ENCODE peak calls at places on chromosome 16, in four cellular contexts. One of them, this sample, is unnamed. For H3K9me3, the result is how much of the 10 kb centered on the place peaks cover.

GRCh38 chr16:49213594-49213993 is 68.0 kb downstream of the CBLN1 start:
- DNase-seq in heart left ventricle: no peak
- DNase-seq in naive thymus-derived CD4-positive, alpha-beta T cell: no peak
- DNase-seq in OCI-LY7: no peak
- DNase-seq in this sample: peak

GRCh38 chr16:47561286-47561685 is 100.2 kb downstream of the PHKB start:
- DNase-seq in heart left ventricle: no peak
- DNase-seq in naive thymus-derived CD4-positive, alpha-beta T cell: no peak
- DNase-seq in OCI-LY7: no peak
- DNase-seq in this sample: no peak

GRCh38 chr16:7025616-7026190 is 306.9 kb upstream of the RBFOX1 start:
- DNase-seq in heart left ventricle: peak
- DNase-seq in naive thymus-derived CD4-positive, alpha-beta T cell: no peak
- DNase-seq in OCI-LY7: peak
- DNase-seq in this sample: no peak

GRCh38 chr16:69565611-69566436 is at the start of gene NFAT5:
- DNase-seq in heart left ventricle: peak
- DNase-seq in naive thymus-derived CD4-positive, alpha-beta T cell: peak
- DNase-seq in OCI-LY7: peak
- DNase-seq in this sample: peak

GRCh38 chr16:765488-765865 is 4.9 kb downstream of the MSLN start:
- DNase-seq in heart left ventricle: no peak
- DNase-seq in naive thymus-derived CD4-positive, alpha-beta T cell: no peak
- DNase-seq in OCI-LY7: no peak
- DNase-seq in this sample: no peak

GRCh38 chr16:22307838-22308237 is 10.6 kb downstream of the POLR3E start:
- DNase-seq in heart left ventricle: no peak
- DNase-seq in naive thymus-derived CD4-positive, alpha-beta T cell: no peak
- DNase-seq in OCI-LY7: no peak
- DNase-seq in this sample: no peak

GRCh38 chr16:85961988-85962915 is 63.3 kb downstream of the IRF8 start:
- DNase-seq in heart left ventricle: no peak
- DNase-seq in naive thymus-derived CD4-positive, alpha-beta T cell: no peak
- DNase-seq in OCI-LY7: no peak
- DNase-seq in this sample: no peak

GRCh38 chr16:49353650-49354049 is 20.0 kb upstream of the C16orf78 start:
- DNase-seq in heart left ventricle: no peak
- DNase-seq in naive thymus-derived CD4-positive, alpha-beta T cell: no peak
- DNase-seq in OCI-LY7: no peak
- DNase-seq in this sample: no peak

GRCh38 chr16:47523342-47524006 is 62.3 kb downstream of the PHKB start:
- DNase-seq in heart left ventricle: no peak
- DNase-seq in naive thymus-derived CD4-positive, alpha-beta T cell: no peak
- DNase-seq in OCI-LY7: peak
- DNase-seq in this sample: no peak

GRCh38 chr16:69123894-69124293 is 8.5 kb downstream of the CHTF8 start:
- DNase-seq in heart left ventricle: peak
- DNase-seq in naive thymus-derived CD4-positive, alpha-beta T cell: peak
- DNase-seq in OCI-LY7: peak
- DNase-seq in this sample: peak

GRCh38 chr16:89137666-89138512 is 33.7 kb upstream of the CDH15 start:
- DNase-seq in heart left ventricle: peak
- DNase-seq in naive thymus-derived CD4-positive, alpha-beta T cell: no peak
- DNase-seq in OCI-LY7: no peak
- DNase-seq in this sample: no peak

GRCh38 chr16:11155284-11155806 is 100.7 kb downstream of the SOCS1 start:
- DNase-seq in heart left ventricle: no peak
- DNase-seq in naive thymus-derived CD4-positive, alpha-beta T cell: no peak
- DNase-seq in OCI-LY7: no peak
- DNase-seq in this sample: no peak

GRCh38 chr16:12436201-12436657 is 367.5 kb downstream of the CPPED1 start:
- DNase-seq in heart left ventricle: no peak
- DNase-seq in naive thymus-derived CD4-positive, alpha-beta T cell: no peak
- DNase-seq in OCI-LY7: no peak
- DNase-seq in this sample: no peak

GRCh38 chr16:48574148-48574547 is 35.8 kb downstream of the N4BP1 start:
- DNase-seq in heart left ventricle: no peak
- DNase-seq in naive thymus-derived CD4-positive, alpha-beta T cell: no peak
- DNase-seq in OCI-LY7: no peak
- DNase-seq in this sample: no peak

GRCh38 chr16:53515259-53515658 is 12.2 kb upstream of the AKTIP start:
- DNase-seq in heart left ventricle: no peak
- DNase-seq in naive thymus-derived CD4-positive, alpha-beta T cell: no peak
- DNase-seq in OCI-LY7: no peak
- DNase-seq in this sample: no peak

GRCh38 chr16:82524939-82525338 is 101.8 kb upstream of the CDH13 start:
- DNase-seq in heart left ventricle: no peak
- DNase-seq in naive thymus-derived CD4-positive, alpha-beta T cell: no peak
- DNase-seq in OCI-LY7: no peak
- DNase-seq in this sample: no peak

GRCh38 chr16:11685844-11686618 is 17.8 kb downstream of the SNN start:
- DNase-seq in heart left ventricle: no peak
- DNase-seq in naive thymus-derived CD4-positive, alpha-beta T cell: no peak
- DNase-seq in OCI-LY7: no peak
- DNase-seq in this sample: no peak

GRCh38 chr16:30958164-30959083 is 870 bp downstream of the SETD1A start:
- DNase-seq in heart left ventricle: peak
- DNase-seq in naive thymus-derived CD4-positive, alpha-beta T cell: no peak
- DNase-seq in OCI-LY7: peak
- DNase-seq in this sample: peak

GRCh38 chr16:19588661-19589060 is 33.2 kb downstream of the VPS35L start:
- DNase-seq in heart left ventricle: no peak
- DNase-seq in naive thymus-derived CD4-positive, alpha-beta T cell: no peak
- DNase-seq in OCI-LY7: no peak
- DNase-seq in this sample: no peak

GRCh38 chr16:48041861-48042435 is 113.8 kb downstream of the ABCC12 start:
- DNase-seq in heart left ventricle: no peak
- DNase-seq in naive thymus-derived CD4-positive, alpha-beta T cell: no peak
- DNase-seq in OCI-LY7: no peak
- DNase-seq in this sample: no peak

GRCh38 chr16:62639890-62640289 is 603.7 kb upstream of the CDH8 start:
- DNase-seq in heart left ventricle: no peak
- DNase-seq in naive thymus-derived CD4-positive, alpha-beta T cell: no peak
- DNase-seq in OCI-LY7: no peak
- DNase-seq in this sample: no peak

GRCh38 chr16:35795361-35796029 is 2336.1 kb downstream of the TP53TG3F start:
- DNase-seq in heart left ventricle: no peak
- DNase-seq in naive thymus-derived CD4-positive, alpha-beta T cell: no peak
- DNase-seq in OCI-LY7: no peak
- DNase-seq in this sample: no peak
- H3K9me3 ChIP-seq in heart left ventricle: under half
- H3K9me3 ChIP-seq in naive thymus-derived CD4-positive, alpha-beta T cell: under half
- H3K9me3 ChIP-seq in OCI-LY7: under half
- H3K9me3 ChIP-seq in this sample: under half

GRCh38 chr16:67489401-67490083 is 6.2 kb upstream of the AGRP start:
- DNase-seq in heart left ventricle: no peak
- DNase-seq in naive thymus-derived CD4-positive, alpha-beta T cell: no peak
- DNase-seq in OCI-LY7: peak
- DNase-seq in this sample: no peak
- H3K4me3 ChIP-seq in heart left ventricle: no peak
- H3K4me3 ChIP-seq in naive thymus-derived CD4-positive, alpha-beta T cell: no peak
- H3K4me3 ChIP-seq in OCI-LY7: peak
- H3K4me3 ChIP-seq in this sample: no peak

GRCh38 chr16:35564889-35565288 is 2105.5 kb downstream of the TP53TG3F start:
- DNase-seq in heart left ventricle: no peak
- DNase-seq in naive thymus-derived CD4-positive, alpha-beta T cell: no peak
- DNase-seq in OCI-LY7: no peak
- DNase-seq in this sample: no peak
- H3K9me3 ChIP-seq in heart left ventricle: under half
- H3K9me3 ChIP-seq in naive thymus-derived CD4-positive, alpha-beta T cell: under half
- H3K9me3 ChIP-seq in OCI-LY7: under half
- H3K9me3 ChIP-seq in this sample: under half

DNA sequence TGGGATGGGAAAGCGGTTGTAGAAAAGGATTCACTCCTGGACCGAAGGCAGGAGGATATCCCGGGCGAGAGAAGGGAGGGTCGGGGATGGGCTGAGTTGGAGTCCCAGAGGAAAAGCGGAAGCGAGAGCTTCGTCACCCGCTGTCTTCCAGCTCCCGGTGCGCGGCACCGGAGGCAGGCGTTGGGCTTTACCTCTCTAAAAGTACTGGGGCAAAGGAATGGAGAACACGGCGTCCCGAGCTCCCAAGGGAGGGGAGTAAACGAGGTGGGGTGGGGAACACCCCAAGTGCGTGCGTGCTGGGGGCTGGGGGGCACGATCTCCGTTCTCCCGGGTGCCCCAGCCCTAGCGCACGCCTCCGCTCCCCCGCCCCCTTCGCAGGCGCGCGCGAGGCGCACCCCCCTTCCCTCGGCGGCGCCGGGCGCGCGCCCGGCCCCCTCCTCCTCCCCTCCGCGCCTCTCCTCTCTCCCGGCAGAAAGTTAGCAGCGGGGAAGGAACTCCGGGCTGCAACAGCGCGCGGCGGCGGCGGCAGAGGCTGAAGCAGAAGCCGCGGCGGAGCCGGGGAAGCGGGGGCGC is at the start of gene HS3ST4:
- DNase-seq in heart left ventricle: no peak
- DNase-seq in naive thymus-derived CD4-positive, alpha-beta T cell: no peak
- DNase-seq in OCI-LY7: no peak
- DNase-seq in this sample: no peak
- H3K4me3 ChIP-seq in heart left ventricle: peak
- H3K4me3 ChIP-seq in naive thymus-derived CD4-positive, alpha-beta T cell: no peak
- H3K4me3 ChIP-seq in OCI-LY7: no peak
- H3K4me3 ChIP-seq in this sample: no peak

GRCh38 chr16:3223913-3224515 is 10.9 kb downstream of the ZNF200 start:
- DNase-seq in heart left ventricle: no peak
- DNase-seq in naive thymus-derived CD4-positive, alpha-beta T cell: no peak
- DNase-seq in OCI-LY7: no peak
- DNase-seq in this sample: no peak
- H3K9me3 ChIP-seq in heart left ventricle: half or more
- H3K9me3 ChIP-seq in naive thymus-derived CD4-positive, alpha-beta T cell: under half
- H3K9me3 ChIP-seq in OCI-LY7: under half
- H3K9me3 ChIP-seq in this sample: under half

DNA sequence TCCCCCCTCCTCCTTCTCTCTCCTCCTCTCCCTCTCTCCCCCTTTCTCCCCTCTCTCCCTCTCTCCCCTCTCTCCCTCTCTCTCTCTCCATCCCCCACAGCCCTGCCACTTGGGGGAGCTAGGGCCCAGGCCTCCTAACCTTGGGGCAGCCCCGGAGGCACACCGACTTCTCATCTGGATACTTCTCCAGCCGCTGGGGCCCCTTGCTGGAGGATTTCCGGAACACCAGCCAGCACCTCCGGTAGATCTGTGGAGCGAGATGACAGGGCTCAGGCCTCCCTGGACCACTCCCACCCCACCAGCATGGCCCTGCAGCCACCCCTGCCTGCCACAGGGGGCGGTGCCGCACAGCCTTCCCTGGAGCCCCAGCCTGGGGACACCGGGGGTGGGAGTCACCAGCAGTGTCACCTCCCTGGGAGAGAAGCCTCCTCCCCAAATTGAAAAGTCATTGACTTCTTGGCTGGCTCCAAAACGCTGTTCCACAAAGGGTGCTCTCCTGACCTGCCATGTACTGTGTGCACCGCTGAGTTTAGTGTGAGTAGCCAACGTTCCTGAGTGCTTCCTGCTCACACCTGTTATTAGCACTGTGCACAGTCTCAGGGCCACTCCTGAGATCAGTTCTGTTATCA is 10.5 kb downstream of the DOK4 start:
- DNase-seq in heart left ventricle: no peak
- DNase-seq in naive thymus-derived CD4-positive, alpha-beta T cell: peak
- DNase-seq in OCI-LY7: peak
- DNase-seq in this sample: peak
- H3K4me3 ChIP-seq in heart left ventricle: no peak
- H3K4me3 ChIP-seq in naive thymus-derived CD4-positive, alpha-beta T cell: no peak
- H3K4me3 ChIP-seq in OCI-LY7: peak
- H3K4me3 ChIP-seq in this sample: no peak

DNA sequence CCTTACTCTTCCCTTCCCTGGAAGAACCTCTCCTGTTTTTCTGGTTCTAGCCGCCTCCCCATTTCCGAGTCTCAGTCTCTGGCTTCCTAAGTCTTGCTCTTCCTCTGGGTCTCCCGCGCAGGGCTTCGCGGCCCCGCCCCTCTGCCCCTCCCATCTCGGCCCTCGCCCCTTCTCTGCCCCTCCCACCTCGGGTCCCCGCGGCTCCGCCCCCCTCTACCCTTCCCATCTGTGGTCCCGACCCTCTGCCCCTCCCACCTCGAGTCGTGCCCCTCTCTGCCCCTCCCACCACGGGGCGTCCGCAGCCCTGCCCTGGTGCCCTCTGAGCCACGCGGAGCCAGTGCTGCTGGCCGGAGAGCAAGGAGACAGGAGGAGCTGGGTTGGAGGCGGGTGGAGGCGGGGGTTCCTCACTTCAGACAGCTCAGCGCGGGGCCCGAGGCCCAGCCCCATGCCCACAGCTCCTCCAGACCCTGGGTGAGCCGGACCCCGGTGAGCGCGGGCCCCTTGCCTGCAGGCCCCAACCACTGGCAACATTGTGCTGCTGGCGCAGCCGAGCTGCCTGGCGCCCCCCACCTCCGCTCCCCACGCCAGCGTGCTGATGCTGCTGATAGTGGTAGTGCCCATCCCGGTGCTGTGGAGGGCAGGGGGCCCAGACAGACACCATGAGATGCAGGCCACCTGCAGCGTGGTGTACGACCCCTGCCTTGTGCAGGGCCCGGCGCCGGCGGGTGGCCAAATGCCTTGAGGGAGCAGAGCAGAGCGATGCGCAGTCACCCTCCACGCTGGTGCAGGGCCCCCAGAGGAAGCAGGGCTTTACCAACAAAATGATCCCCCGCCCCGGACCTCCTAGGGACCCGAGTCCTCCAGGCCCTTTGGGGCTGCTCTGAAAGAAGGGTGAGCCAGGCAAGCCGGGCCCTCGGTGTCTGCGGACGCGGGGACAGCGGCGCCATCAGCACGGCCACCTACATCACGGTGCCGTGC is 2115.3 kb downstream of the TP53TG3F start:
- DNase-seq in heart left ventricle: no peak
- DNase-seq in naive thymus-derived CD4-positive, alpha-beta T cell: no peak
- DNase-seq in OCI-LY7: no peak
- DNase-seq in this sample: no peak
- H3K9me3 ChIP-seq in heart left ventricle: under half
- H3K9me3 ChIP-seq in naive thymus-derived CD4-positive, alpha-beta T cell: under half
- H3K9me3 ChIP-seq in OCI-LY7: under half
- H3K9me3 ChIP-seq in this sample: under half

GRCh38 chr16:84768798-84769177 is 51.0 kb upstream of the CRISPLD2 start:
- DNase-seq in heart left ventricle: no peak
- DNase-seq in naive thymus-derived CD4-positive, alpha-beta T cell: no peak
- DNase-seq in OCI-LY7: no peak
- DNase-seq in this sample: no peak

GRCh38 chr16:84768061-84768797 is 51.6 kb upstream of the CRISPLD2 start:
- DNase-seq in heart left ventricle: no peak
- DNase-seq in naive thymus-derived CD4-positive, alpha-beta T cell: peak
- DNase-seq in OCI-LY7: no peak
- DNase-seq in this sample: no peak

GRCh38 chr16:84765606-84766580 is 53.9 kb upstream of the CRISPLD2 start:
- DNase-seq in heart left ventricle: no peak
- DNase-seq in naive thymus-derived CD4-positive, alpha-beta T cell: peak
- DNase-seq in OCI-LY7: no peak
- DNase-seq in this sample: no peak

GRCh38 chr16:84766978-84767773 is 52.6 kb upstream of the CRISPLD2 start:
- DNase-seq in heart left ventricle: no peak
- DNase-seq in naive thymus-derived CD4-positive, alpha-beta T cell: no peak
- DNase-seq in OCI-LY7: no peak
- DNase-seq in this sample: no peak

DNA sequence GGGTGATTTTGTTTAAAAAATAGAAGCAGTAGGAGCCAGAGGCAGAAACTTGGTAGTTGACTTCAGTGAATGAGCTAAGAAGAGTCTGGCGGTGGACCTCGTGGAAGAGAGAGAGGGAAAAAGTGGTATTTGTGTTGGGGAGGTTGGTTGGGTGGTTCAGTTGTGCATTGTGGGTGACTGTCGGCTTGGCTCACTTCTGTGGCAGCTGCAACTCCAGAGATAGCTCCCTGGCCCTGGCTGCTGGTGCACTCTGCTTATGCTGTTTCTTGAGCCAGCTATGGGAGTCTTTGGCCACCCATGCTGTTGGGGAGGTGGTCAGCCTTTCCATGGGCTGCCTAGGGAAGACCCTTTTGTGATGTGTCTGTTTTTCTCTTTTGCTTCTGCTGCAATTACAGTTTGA is 50.4 kb upstream of the CRISPLD2 start:
- DNase-seq in heart left ventricle: no peak
- DNase-seq in naive thymus-derived CD4-positive, alpha-beta T cell: no peak
- DNase-seq in OCI-LY7: no peak
- DNase-seq in this sample: no peak
- H3K4me3 ChIP-seq in heart left ventricle: no peak
- H3K4me3 ChIP-seq in naive thymus-derived CD4-positive, alpha-beta T cell: peak
- H3K4me3 ChIP-seq in OCI-LY7: no peak
- H3K4me3 ChIP-seq in this sample: no peak

This sample was measured in HAP-1.